ENCODE peak calls at places on chromosomes 6 and 20, in six cellular contexts. K, D, Z, Y, G and C are unnamed samples.
A peak's percentile ranks its signal among the peaks of the same experiment; 100 is the strongest.

GRCh38 chr6:143878272-143878760 is 14.0 kb downstream of the ZC2HC1B start:
- DNase-seq in K (no peak), D (no peak), Z (peak; percentile 10), Y (no peak), G (no peak), C (no peak)

GRCh38 chr20:52230406-52230805 is 38.8 kb upstream of the ZFP64 start:
- DNase-seq in K (no peak), D (no peak), Z (peak; percentile 63), Y (no peak), G (no peak), C (no peak)

GRCh38 chr6:44730771-44731391 is 343.4 kb downstream of the CDC5L start:
- DNase-seq in K (no peak), D (no peak), Z (no peak), Y (no peak), G (no peak), C (no peak)

GRCh38 chr6:87357479-87358196 is 13.0 kb downstream of the C6orf163 start:
- DNase-seq in K (no peak), D (no peak), Z (no peak), Y (no peak), G (no peak), C (no peak)

GRCh38 chr6:170459451-170459850 is 93.7 kb downstream of the PSMB1 start:
- DNase-seq in K (no peak), D (no peak), Z (peak; percentile 65), Y (no peak), G (no peak), C (no peak)

GRCh38 chr20:271069-271468 is 13.5 kb downstream of the DEFB132 start:
- DNase-seq in K (no peak), D (no peak), Z (no peak), Y (no peak), G (no peak), C (no peak)

GRCh38 chr20:46828471-46828870 is 66.2 kb upstream of the EYA2 start:
- DNase-seq in K (no peak), D (no peak), Z (peak; percentile 75), Y (no peak), G (no peak), C (no peak)

GRCh38 chr6:165580139-165580538 is 82.9 kb downstream of the PDE10A start:
- DNase-seq in K (no peak), D (no peak), Z (peak; percentile 78), Y (no peak), G (no peak), C (no peak)

GRCh38 chr20:50412499-50412898 is 97.7 kb upstream of the PTPN1 start:
- DNase-seq in K (no peak), D (no peak), Z (no peak), Y (no peak), G (no peak), C (no peak)

GRCh38 chr6:3813150-3813780 is 35.9 kb upstream of the FAM50B start:
- DNase-seq in K (no peak), D (peak; percentile 86), Z (peak; percentile 63), Y (peak; percentile 18), G (no peak), C (no peak)

GRCh38 chr6:134272365-134272764 is 45.5 kb downstream of the SGK1 start:
- DNase-seq in K (no peak), D (no peak), Z (no peak), Y (no peak), G (no peak), C (no peak)

GRCh38 chr6:34243901-34244884 is 4.6 kb downstream of the SMIM29 start:
- DNase-seq in K (no peak), D (peak; percentile 93), Z (peak; percentile 96), Y (no peak), G (peak; percentile 80), C (peak; percentile 71)

GRCh38 chr6:52155791-52156576 is 30.2 kb upstream of the IL17A start:
- DNase-seq in K (no peak), D (no peak), Z (no peak), Y (peak; percentile 56), G (no peak), C (no peak)

GRCh38 chr20:6700563-6701328 is 66.7 kb upstream of the BMP2 start:
- DNase-seq in K (peak; percentile 40), D (no peak), Z (no peak), Y (no peak), G (no peak), C (no peak)

GRCh38 chr6:167513763-167514162 is 188.9 kb downstream of the TTLL2 start:
- DNase-seq in K (no peak), D (peak; percentile 9), Z (no peak), Y (no peak), G (no peak), C (no peak)

GRCh38 chr20:56359212-56360132 is 698 bp downstream of the FAM210B start:
- DNase-seq in K (peak; percentile 67), D (peak; percentile 80), Z (peak; percentile 74), Y (no peak), G (no peak), C (peak; percentile 75)

GRCh38 chr20:577167-577791 is 32.8 kb downstream of the TCF15 start:
- DNase-seq in K (no peak), D (no peak), Z (peak; percentile 30), Y (no peak), G (no peak), C (peak; percentile 26)

GRCh38 chr6:162960674-162961457 is 233.1 kb downstream of the PACRG start:
- DNase-seq in K (no peak), D (no peak), Z (no peak), Y (no peak), G (no peak), C (no peak)

GRCh38 chr6:55777461-55777860 is 97.9 kb downstream of the BMP5 start:
- DNase-seq in K (no peak), D (no peak), Z (peak; percentile 58), Y (no peak), G (no peak), C (no peak)

GRCh38 chr6:37253608-37254007 is 4.0 kb upstream of the TBC1D22B start:
- DNase-seq in K (no peak), D (no peak), Z (no peak), Y (no peak), G (no peak), C (no peak)

GRCh38 chr6:86937219-86938079 is at the start of gene HTR1E:
- DNase-seq in K (no peak), D (peak; percentile 69), Z (peak; percentile 43), Y (no peak), G (no peak), C (no peak)

GRCh38 chr6:13468839-13469238 is 18.6 kb downstream of the GFOD1 start:
- DNase-seq in K (no peak), D (no peak), Z (no peak), Y (no peak), G (no peak), C (no peak)

GRCh38 chr20:64116541-64117423 is 9.4 kb upstream of the NPBWR2 start:
- DNase-seq in K (no peak), D (peak; percentile 60), Z (no peak), Y (no peak), G (peak; percentile 10), C (peak; percentile 67)

GRCh38 chr20:19806806-19807691 is 49.0 kb downstream of the RIN2 start:
- DNase-seq in K (peak; percentile 29), D (no peak), Z (peak; percentile 53), Y (no peak), G (no peak), C (no peak)